ENCODE peak calls at places on chromosomes 11 and 22, in eight cellular contexts. G is cerebellar cortex; W is stimulated activated CD4-positive, alpha-beta T cell treated with anti-CD3 and anti-CD28 coated beads, Interleukin-12 subunit alpha, Interleukin-12 subunit beta, amount 100 ng/mL, for 48 hours; B is WTC11; N is EL; P is activated CD4-positive, alpha-beta T cell treated with anti-CD3 and anti-CD28 coated beads, Interleukin-2, amount 50 U/mL, for 1 hour; J is RWPE2; U is mucosa of descending colon. E is an unnamed sample.
A peak's percentile ranks its signal among the peaks of the same experiment; 100 is the strongest.

GRCh38 chr11:106853850-106854401 is 164.3 kb downstream of the GUCY1A2 start:
- DNase-seq in B (no peak), W (no peak), N (no peak), P (no peak), U (peak; percentile 7), J (peak; percentile 18), G (no peak), E (no peak)

GRCh38 chr11:72301486-72301885 is 57.5 kb upstream of the PHOX2A start:
- DNase-seq in W (no peak), G (no peak), P (no peak), U (no peak), B (no peak), J (no peak), N (no peak), E (no peak)

GRCh38 chr11:10376061-10376460 is 71.2 kb downstream of the ADM start:
- DNase-seq in N (peak; percentile 51), W (no peak), G (no peak), B (no peak), U (no peak), J (no peak), P (no peak), E (peak; percentile 75)

GRCh38 chr11:18056561-18057181 is 10.6 kb upstream of the TPH1 start:
- DNase-seq in J (no peak), P (no peak), B (no peak), G (no peak), W (no peak), N (no peak), U (no peak), E (no peak)

GRCh38 chr11:33001281-33001680 is 14.4 kb upstream of the DEPDC7 start:
- DNase-seq in B (no peak), N (peak; percentile 40), P (no peak), J (no peak), W (no peak), U (no peak), G (no peak), E (peak; percentile 38)

GRCh38 chr22:41943661-41944209 is 3.2 kb downstream of the CENPM start:
- DNase-seq in J (no peak), W (no peak), B (no peak), G (no peak), N (no peak), U (no peak), P (no peak), E (no peak)

GRCh38 chr22:27507066-27507715 is 294.4 kb downstream of the MN1 start:
- DNase-seq in P (no peak), G (no peak), U (no peak), J (no peak), W (no peak), N (peak; percentile 29), B (no peak), E (no peak)

GRCh38 chr22:48622891-48623545 is 1204.7 kb downstream of the BRD1 start:
- DNase-seq in N (no peak), U (no peak), W (no peak), P (no peak), J (no peak), G (no peak), B (no peak), E (no peak)

GRCh38 chr22:40183029-40183581 is 5.4 kb downstream of the TNRC6B start:
- DNase-seq in W (no peak), B (no peak), J (no peak), N (peak; percentile 91), U (no peak), P (no peak), G (no peak), E (peak; percentile 82)

GRCh38 chr11:46429709-46430108 is 38.1 kb upstream of the CHRM4 start:
- DNase-seq in W (no peak), B (no peak), U (no peak), P (no peak), G (no peak), J (no peak), N (no peak), E (no peak)

GRCh38 chr11:45388472-45388871 is 102.3 kb upstream of the SYT13 start:
- DNase-seq in W (no peak), P (no peak), J (no peak), B (no peak), U (no peak), N (no peak), G (no peak), E (no peak)